ENCODE peak calls at places on chromosomes 3 and 15, in seven cellular contexts. One of them, this sample, is unnamed.

GRCh38 chr15:58357529-58358476 is 74.0 kb upstream of the LIPC start:
- DNase-seq in mammary epithelial cell: no peak
- DNase-seq in cardiac muscle cell: no peak
- DNase-seq in Panc1: no peak
- DNase-seq in AG10803: no peak
- DNase-seq in astrocyte of the spinal cord: no peak
- DNase-seq in CD8-positive, alpha-beta T cell: no peak
- DNase-seq in this sample: no peak

GRCh38 chr15:85890620-85890980 is 95.9 kb upstream of the KLHL25 start:
- DNase-seq in mammary epithelial cell: no peak
- DNase-seq in cardiac muscle cell: no peak
- DNase-seq in Panc1: no peak
- DNase-seq in AG10803: no peak
- DNase-seq in astrocyte of the spinal cord: no peak
- DNase-seq in CD8-positive, alpha-beta T cell: no peak
- DNase-seq in this sample: no peak

GRCh38 chr15:34248190-34248589 is 23.4 kb downstream of the EMC4 start:
- DNase-seq in mammary epithelial cell: no peak
- DNase-seq in cardiac muscle cell: no peak
- DNase-seq in Panc1: no peak
- DNase-seq in AG10803: no peak
- DNase-seq in astrocyte of the spinal cord: no peak
- DNase-seq in CD8-positive, alpha-beta T cell: no peak
- DNase-seq in this sample: no peak

GRCh38 chr15:96342611-96343528 is 12.4 kb downstream of the NR2F2 start:
- DNase-seq in mammary epithelial cell: no peak
- DNase-seq in cardiac muscle cell: no peak
- DNase-seq in Panc1: no peak
- DNase-seq in AG10803: no peak
- DNase-seq in astrocyte of the spinal cord: peak; percentile 46
- DNase-seq in CD8-positive, alpha-beta T cell: no peak
- DNase-seq in this sample: no peak

GRCh38 chr3:151011427-151011826 is 38.9 kb upstream of the CLRN1 start:
- DNase-seq in mammary epithelial cell: peak; percentile 53
- DNase-seq in cardiac muscle cell: peak; percentile 42
- DNase-seq in Panc1: no peak
- DNase-seq in AG10803: peak; percentile 51
- DNase-seq in astrocyte of the spinal cord: peak; percentile 47
- DNase-seq in CD8-positive, alpha-beta T cell: no peak
- DNase-seq in this sample: no peak

GRCh38 chr3:113329757-113330156 is 111.5 kb downstream of the CFAP44 start:
- DNase-seq in mammary epithelial cell: no peak
- DNase-seq in cardiac muscle cell: no peak
- DNase-seq in Panc1: no peak
- DNase-seq in AG10803: no peak
- DNase-seq in astrocyte of the spinal cord: peak; percentile 28
- DNase-seq in CD8-positive, alpha-beta T cell: no peak
- DNase-seq in this sample: no peak

GRCh38 chr3:61578667-61579367 is 17.4 kb downstream of the PTPRG start:
- DNase-seq in mammary epithelial cell: peak; percentile 62
- DNase-seq in cardiac muscle cell: no peak
- DNase-seq in Panc1: no peak
- DNase-seq in AG10803: no peak
- DNase-seq in astrocyte of the spinal cord: no peak
- DNase-seq in CD8-positive, alpha-beta T cell: no peak
- DNase-seq in this sample: no peak

GRCh38 chr15:40067921-40068624 is 29.1 kb upstream of the SRP14 start:
- DNase-seq in mammary epithelial cell: no peak
- DNase-seq in cardiac muscle cell: no peak
- DNase-seq in Panc1: no peak
- DNase-seq in AG10803: no peak
- DNase-seq in astrocyte of the spinal cord: no peak
- DNase-seq in CD8-positive, alpha-beta T cell: no peak
- DNase-seq in this sample: no peak

GRCh38 chr15:84671211-84671610 is 13.2 kb upstream of the NMB start:
- DNase-seq in mammary epithelial cell: peak; percentile 75
- DNase-seq in cardiac muscle cell: no peak
- DNase-seq in Panc1: no peak
- DNase-seq in AG10803: peak; percentile 92
- DNase-seq in astrocyte of the spinal cord: peak; percentile 84
- DNase-seq in CD8-positive, alpha-beta T cell: no peak
- DNase-seq in this sample: no peak
- TF ChIP-seq CTCF in mammary epithelial cell: no peak
- TF ChIP-seq CTCF in cardiac muscle cell: no peak
- TF ChIP-seq CTCF in Panc1: no peak
- TF ChIP-seq CTCF in AG10803: no peak
- TF ChIP-seq CTCF in astrocyte of the spinal cord: no peak
- TF ChIP-seq CTCF in CD8-positive, alpha-beta T cell: no peak
- TF ChIP-seq CTCF in this sample: no peak

DNA sequence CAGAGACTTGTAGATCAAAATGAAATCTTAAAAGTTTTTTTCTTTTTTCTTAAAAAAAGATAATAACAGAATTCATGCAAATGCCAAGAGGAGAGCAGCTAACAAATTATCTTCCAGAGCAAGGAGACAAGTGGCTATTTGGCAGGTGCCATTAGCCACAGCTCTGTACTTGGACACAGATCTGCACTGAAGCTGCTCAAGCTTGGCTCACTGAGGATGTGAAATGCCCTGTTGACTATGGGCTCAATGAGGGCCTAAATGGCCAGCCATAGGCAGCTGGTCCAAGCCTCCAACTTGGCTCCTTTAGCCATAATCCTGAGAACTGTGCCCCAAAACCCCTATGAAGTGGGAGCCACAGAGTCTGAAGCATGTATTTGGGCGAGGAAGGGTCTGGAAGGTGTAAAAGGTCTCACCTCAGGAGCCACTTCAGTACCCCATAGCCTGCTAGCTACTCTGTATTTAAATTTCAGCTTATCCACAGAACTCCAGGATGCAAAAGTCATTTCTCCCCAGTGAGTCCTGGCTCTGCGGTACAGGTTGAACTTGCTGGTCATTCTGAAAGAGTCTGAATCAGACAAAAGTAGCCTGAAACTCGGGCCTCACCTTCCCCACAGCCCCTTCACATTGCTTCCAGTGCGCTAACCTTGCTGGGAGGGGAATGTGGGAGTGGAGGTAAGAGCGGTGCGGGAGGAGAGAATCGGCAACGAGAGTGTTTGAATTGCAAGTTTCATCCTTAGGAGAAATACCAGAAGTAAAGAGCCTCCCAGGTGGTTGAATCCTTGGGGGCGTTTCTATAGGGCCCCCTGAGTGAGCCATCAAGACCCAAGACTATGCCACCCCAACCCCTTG is 48.0 kb downstream of the ZIC4 start:
- DNase-seq in mammary epithelial cell: no peak
- DNase-seq in cardiac muscle cell: no peak
- DNase-seq in Panc1: no peak
- DNase-seq in AG10803: no peak
- DNase-seq in astrocyte of the spinal cord: no peak
- DNase-seq in CD8-positive, alpha-beta T cell: no peak
- DNase-seq in this sample: no peak
- H3K4me3 ChIP-seq in mammary epithelial cell: no peak overlapping the region
- H3K4me3 ChIP-seq in cardiac muscle cell: no peak overlapping the region
- H3K4me3 ChIP-seq in Panc1: no peak overlapping the region
- H3K4me3 ChIP-seq in AG10803: no peak overlapping the region
- H3K4me3 ChIP-seq in astrocyte of the spinal cord: no peak overlapping the region
- H3K4me3 ChIP-seq in CD8-positive, alpha-beta T cell: no peak overlapping the region
- H3K4me3 ChIP-seq in this sample: no peak overlapping the region

DNA sequence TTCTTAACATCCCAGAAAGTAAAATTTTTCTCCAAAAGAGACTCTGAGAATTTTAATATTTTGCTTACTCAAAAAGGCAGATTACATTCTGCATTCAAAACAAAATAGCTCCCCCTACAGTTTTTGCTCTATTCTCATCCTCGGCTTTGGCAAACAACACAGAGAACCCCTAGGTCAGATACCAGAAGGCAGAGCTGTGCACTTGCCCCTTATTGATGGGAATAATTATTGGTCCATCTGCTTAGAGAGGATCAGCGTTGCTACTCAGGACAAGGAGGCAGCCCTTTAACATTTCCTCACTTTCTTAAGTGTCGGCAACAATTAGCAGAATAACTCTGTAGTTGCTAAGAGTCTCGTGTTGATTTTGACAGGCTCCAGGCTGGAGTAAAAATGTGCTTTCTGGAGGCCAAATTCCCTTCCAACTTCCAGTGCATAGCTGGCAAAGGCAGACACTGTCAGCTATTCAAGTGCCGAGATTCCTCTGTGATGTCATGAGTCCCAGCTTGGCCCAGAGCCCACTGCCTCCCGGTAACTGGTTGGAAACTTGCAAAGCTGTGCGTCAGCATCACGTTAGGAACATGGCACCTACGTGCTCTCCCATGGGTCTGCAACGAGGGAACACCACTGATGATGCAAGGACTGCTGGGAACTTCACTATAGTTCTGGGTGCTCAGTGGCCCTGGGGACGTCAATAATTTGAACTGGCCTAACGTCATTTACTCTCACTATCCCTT is 482.7 kb upstream of the ADAMTS9 start:
- DNase-seq in mammary epithelial cell: peak; percentile 82
- DNase-seq in cardiac muscle cell: peak; percentile 69
- DNase-seq in Panc1: no peak
- DNase-seq in AG10803: peak; percentile 84
- DNase-seq in astrocyte of the spinal cord: peak; percentile 89
- DNase-seq in CD8-positive, alpha-beta T cell: no peak
- DNase-seq in this sample: no peak
- TF ChIP-seq CTCF in mammary epithelial cell: peak; percentile 24
- TF ChIP-seq CTCF in cardiac muscle cell: peak; percentile 58
- TF ChIP-seq CTCF in Panc1: peak; percentile 24
- TF ChIP-seq CTCF in AG10803: peak; percentile 58
- TF ChIP-seq CTCF in astrocyte of the spinal cord: peak; percentile 50
- TF ChIP-seq CTCF in CD8-positive, alpha-beta T cell: no peak
- TF ChIP-seq CTCF in this sample: no peak

DNA sequence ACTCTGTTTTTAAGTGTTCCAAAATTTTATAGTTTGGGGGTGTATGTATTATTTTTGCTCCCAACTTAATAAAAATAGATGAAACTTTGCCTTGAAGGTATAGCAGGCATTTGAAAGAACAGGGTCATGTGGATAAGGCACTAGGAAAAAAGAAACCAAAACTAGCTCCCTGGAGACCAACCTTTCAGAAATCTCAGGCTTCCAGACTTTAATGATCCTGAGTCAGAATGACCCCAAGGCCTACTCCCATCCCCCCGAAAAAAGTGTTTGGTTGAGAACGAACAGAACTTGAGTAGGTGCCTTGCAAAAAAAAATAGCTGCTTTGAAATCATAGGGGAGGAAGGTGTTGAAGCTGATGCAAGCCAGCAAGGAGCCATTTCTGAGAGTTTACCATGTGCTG is 309.5 kb downstream of the THSD4 start:
- DNase-seq in mammary epithelial cell: no peak
- DNase-seq in cardiac muscle cell: no peak
- DNase-seq in Panc1: no peak
- DNase-seq in AG10803: no peak
- DNase-seq in astrocyte of the spinal cord: peak; percentile 32
- DNase-seq in CD8-positive, alpha-beta T cell: no peak
- DNase-seq in this sample: no peak
- H3K4me3 ChIP-seq in mammary epithelial cell: no peak overlapping the region
- H3K4me3 ChIP-seq in cardiac muscle cell: no peak overlapping the region
- H3K4me3 ChIP-seq in Panc1: no peak overlapping the region
- H3K4me3 ChIP-seq in AG10803: no peak overlapping the region
- H3K4me3 ChIP-seq in astrocyte of the spinal cord: no peak overlapping the region
- H3K4me3 ChIP-seq in CD8-positive, alpha-beta T cell: no peak overlapping the region
- H3K4me3 ChIP-seq in this sample: no peak overlapping the region

DNA sequence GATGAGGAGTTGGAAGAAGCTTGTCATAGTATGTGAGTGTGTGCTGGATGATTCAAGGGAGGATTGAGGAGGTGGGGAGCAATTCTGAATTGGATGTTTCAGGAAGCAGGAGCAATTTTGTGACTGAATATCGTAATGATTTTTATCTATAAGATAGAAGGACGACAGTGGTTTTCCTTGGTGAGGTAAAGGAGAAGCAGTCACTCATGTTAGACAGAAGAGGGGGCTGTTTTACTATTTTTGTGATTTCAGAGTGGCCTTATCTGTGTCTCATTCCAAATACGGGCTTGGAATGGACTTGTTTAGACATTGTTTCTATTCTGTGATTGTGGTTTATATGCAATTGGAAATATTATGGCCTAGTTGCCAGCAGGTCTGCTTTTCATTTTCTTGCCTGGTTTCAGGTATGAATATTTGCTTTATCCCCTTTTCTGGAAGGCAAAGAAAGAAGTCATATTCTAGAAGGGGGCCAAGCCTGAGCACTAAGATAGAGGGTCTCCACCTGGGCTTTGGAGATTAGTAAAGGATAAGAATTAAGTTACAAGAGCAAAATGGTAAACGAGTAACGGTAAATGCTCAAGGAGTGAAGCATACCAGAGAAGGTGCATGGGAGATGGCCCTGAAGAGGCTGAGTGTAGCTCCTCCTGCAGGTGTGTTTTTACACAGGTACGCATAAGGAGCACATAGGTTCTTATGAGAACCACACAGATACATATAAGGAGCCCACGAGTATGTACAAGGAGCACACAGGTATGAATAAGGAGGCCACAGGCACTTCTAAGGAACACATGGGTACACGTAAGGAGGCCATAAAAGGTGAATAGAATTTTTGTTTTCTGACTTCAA is 124.6 kb upstream of the KCNAB1 start:
- DNase-seq in mammary epithelial cell: peak; percentile 43
- DNase-seq in cardiac muscle cell: peak; percentile 48
- DNase-seq in Panc1: peak; percentile 5
- DNase-seq in AG10803: peak; percentile 61
- DNase-seq in astrocyte of the spinal cord: peak; percentile 55
- DNase-seq in CD8-positive, alpha-beta T cell: no peak
- DNase-seq in this sample: no peak
- TF ChIP-seq CTCF in mammary epithelial cell: peak; percentile 53
- TF ChIP-seq CTCF in cardiac muscle cell: peak; percentile 60
- TF ChIP-seq CTCF in Panc1: peak; percentile 62
- TF ChIP-seq CTCF in AG10803: peak; percentile 64
- TF ChIP-seq CTCF in astrocyte of the spinal cord: peak; percentile 54
- TF ChIP-seq CTCF in CD8-positive, alpha-beta T cell: peak; percentile 35
- TF ChIP-seq CTCF in this sample: peak; percentile 47